ENCODE peak calls at places on chromosomes 4 and X, in four cellular contexts. One of them, this sample, is unnamed.

GRCh38 chrX:10677490-10677889 is 57.1 kb upstream of the MID1 start:
- DNase-seq in H9: no peak
- DNase-seq in H1: no peak
- DNase-seq in IMR-90: no peak
- DNase-seq in this sample: peak

GRCh38 chr4:19486400-19486799 is 765.3 kb upstream of the SLIT2 start:
- DNase-seq in IMR-90: no peak
- DNase-seq in H1: no peak
- DNase-seq in H9: no peak
- DNase-seq in this sample: no peak

GRCh38 chr4:139901516-139902327 is 236.1 kb downstream of the MGST2 start:
- DNase-seq in H9: no peak
- DNase-seq in IMR-90: peak
- DNase-seq in H1: no peak
- DNase-seq in this sample: peak

GRCh38 chr4:26022346-26022891 is 108.4 kb downstream of the SMIM20 start:
- DNase-seq in IMR-90: peak
- DNase-seq in H9: no peak
- DNase-seq in H1: no peak
- DNase-seq in this sample: no peak

GRCh38 chrX:38233891-38234807 is 13.5 kb upstream of the SRPX start:
- DNase-seq in H9: no peak
- DNase-seq in H1: no peak
- DNase-seq in IMR-90: peak
- DNase-seq in this sample: peak

GRCh38 chrX:54745676-54746075 is 52.4 kb downstream of the ITIH6 start:
- DNase-seq in H1: no peak
- DNase-seq in IMR-90: no peak
- DNase-seq in H9: no peak
- DNase-seq in this sample: no peak

GRCh38 chr4:145056325-145057130 is 41.5 kb downstream of the ANAPC10 start:
- DNase-seq in H1: no peak
- DNase-seq in IMR-90: no peak
- DNase-seq in H9: no peak
- DNase-seq in this sample: no peak

GRCh38 chr4:126777649-126778048 is 855.1 kb upstream of the INTU start:
- DNase-seq in H1: no peak
- DNase-seq in IMR-90: peak
- DNase-seq in H9: no peak
- DNase-seq in this sample: no peak

GRCh38 chr4:87073187-87073569 is 138.4 kb downstream of the AFF1 start:
- DNase-seq in IMR-90: no peak
- DNase-seq in H9: no peak
- DNase-seq in H1: no peak
- DNase-seq in this sample: no peak

GRCh38 chrX:45009371-45010000 is 136.5 kb downstream of the KDM6A start:
- DNase-seq in H1: no peak
- DNase-seq in H9: no peak
- DNase-seq in IMR-90: peak
- DNase-seq in this sample: peak

GRCh38 chr4:183394166-183394951 is 50.1 kb upstream of the CDKN2AIP start:
- DNase-seq in H1: no peak
- DNase-seq in IMR-90: no peak
- DNase-seq in H9: no peak
- DNase-seq in this sample: no peak

GRCh38 chr4:24688453-24688852 is 104.1 kb upstream of the DHX15 start:
- DNase-seq in H1: no peak
- DNase-seq in IMR-90: no peak
- DNase-seq in H9: no peak
- DNase-seq in this sample: no peak

GRCh38 chr4:73222466-73223257 is 35.9 kb downstream of the ANKRD17 start:
- DNase-seq in H9: no peak
- DNase-seq in IMR-90: peak
- DNase-seq in H1: no peak
- DNase-seq in this sample: peak

DNA sequence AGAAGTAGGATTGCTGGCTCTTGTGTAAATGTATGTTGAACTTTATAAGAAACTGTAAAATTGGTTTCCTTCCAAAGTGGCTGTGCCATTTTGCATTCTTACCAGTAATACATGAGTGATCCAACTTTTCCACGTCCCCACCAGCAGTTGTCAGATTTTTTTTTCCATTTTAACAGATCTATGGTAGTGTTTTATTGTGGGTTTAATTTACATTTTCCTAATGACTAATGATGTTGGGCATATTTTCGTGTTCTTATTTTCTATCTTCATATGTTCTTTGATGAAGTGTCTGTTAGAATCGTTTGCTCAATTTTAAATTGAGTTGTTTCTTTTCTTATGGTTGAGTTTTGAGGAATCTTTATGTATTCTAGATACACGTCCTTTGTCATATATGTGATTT is 56.2 kb downstream of the PHEX start:
- DNase-seq in H1: no peak
- DNase-seq in IMR-90: no peak
- DNase-seq in H9: no peak
- DNase-seq in this sample: no peak
- H3K56ac ChIP-seq in H1: no peak
- H3K56ac ChIP-seq in IMR-90: no peak
- H3K56ac ChIP-seq in H9: no peak
- H3K56ac ChIP-seq in this sample: no peak

GRCh38 chr4:149933883-149934282 is 118.2 kb upstream of the IQCM start:
- DNase-seq in H1: no peak
- DNase-seq in H9: no peak
- DNase-seq in IMR-90: no peak
- DNase-seq in this sample: peak
- H3K56ac ChIP-seq in H1: no peak
- H3K56ac ChIP-seq in H9: no peak
- H3K56ac ChIP-seq in IMR-90: no peak
- H3K56ac ChIP-seq in this sample: no peak

GRCh38 chrX:20320461-20321159 is 53.9 kb upstream of the RPS6KA3 start:
- DNase-seq in IMR-90: no peak
- DNase-seq in H9: no peak
- DNase-seq in H1: no peak
- DNase-seq in this sample: no peak
- H3K56ac ChIP-seq in IMR-90: no peak
- H3K56ac ChIP-seq in H9: no peak
- H3K56ac ChIP-seq in H1: no peak
- H3K56ac ChIP-seq in this sample: no peak

DNA sequence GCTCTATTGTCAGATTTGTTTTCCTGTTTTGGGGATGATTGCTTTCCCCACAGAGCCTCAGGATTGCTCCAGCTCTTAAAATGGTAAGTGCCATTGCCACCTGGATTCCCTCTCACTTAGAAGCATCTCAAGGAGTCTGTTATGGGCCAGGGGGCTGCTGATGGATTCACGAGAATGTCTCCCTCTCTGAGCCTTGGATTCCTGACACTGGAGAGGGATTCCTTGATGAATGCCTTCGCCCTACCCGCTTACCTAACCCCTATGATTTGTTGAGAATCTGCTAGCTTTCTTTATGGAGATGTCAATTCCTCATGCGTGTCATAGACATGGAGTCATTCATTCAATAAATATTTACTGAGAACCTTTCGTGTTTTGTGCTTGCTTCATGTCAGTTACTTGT is 36.9 kb upstream of the TENM3 start:
- DNase-seq in H1: no peak
- DNase-seq in H9: no peak
- DNase-seq in IMR-90: no peak
- DNase-seq in this sample: peak
- H3K56ac ChIP-seq in H1: no peak
- H3K56ac ChIP-seq in H9: no peak
- H3K56ac ChIP-seq in IMR-90: no peak
- H3K56ac ChIP-seq in this sample: no peak

GRCh38 chrX:151984891-151985290 is 10.4 kb upstream of the GABRE start:
- DNase-seq in H9: no peak
- DNase-seq in H1: no peak
- DNase-seq in IMR-90: no peak
- DNase-seq in this sample: no peak

GRCh38 chrX:151987108-151987507 is 12.6 kb upstream of the GABRE start:
- DNase-seq in H9: no peak
- DNase-seq in IMR-90: no peak
- DNase-seq in H1: no peak
- DNase-seq in this sample: no peak

GRCh38 chrX:151984328-151984727 is 9.9 kb upstream of the GABRE start:
- DNase-seq in H1: no peak
- DNase-seq in H9: no peak
- DNase-seq in IMR-90: peak
- DNase-seq in this sample: no peak

GRCh38 chrX:151985531-151985930 is 11.1 kb upstream of the GABRE start:
- DNase-seq in H1: no peak
- DNase-seq in IMR-90: no peak
- DNase-seq in H9: no peak
- DNase-seq in this sample: no peak

DNA sequence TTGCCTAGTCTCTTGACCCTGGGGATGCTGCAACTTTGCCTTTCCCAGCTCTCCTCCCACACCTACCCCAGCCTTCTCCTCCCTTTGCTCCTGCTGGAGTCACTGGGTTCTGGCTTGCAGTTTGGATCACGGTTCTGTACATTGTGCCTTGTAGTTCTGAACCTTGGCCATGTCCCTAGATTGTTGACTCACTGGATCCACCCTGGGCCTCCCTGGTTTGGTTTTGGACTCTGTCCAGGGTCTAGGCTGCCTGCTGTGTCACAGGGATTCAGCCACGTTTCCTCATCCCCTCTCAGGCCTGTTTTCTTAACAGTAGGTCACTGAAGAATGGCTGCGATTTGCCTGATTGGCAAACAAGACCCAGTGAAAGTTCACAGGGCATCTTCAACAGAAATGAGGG is 11.5 kb upstream of the GABRE start:
- DNase-seq in IMR-90: peak
- DNase-seq in H9: no peak
- DNase-seq in H1: no peak
- DNase-seq in this sample: no peak
- H3K56ac ChIP-seq in IMR-90: no peak
- H3K56ac ChIP-seq in H9: no peak
- H3K56ac ChIP-seq in H1: no peak
- H3K56ac ChIP-seq in this sample: no peak

GRCh38 chr4:77785669-77786068 is 33.5 kb downstream of the CNOT6L start:
- DNase-seq in H9: no peak
- DNase-seq in IMR-90: no peak
- DNase-seq in H1: no peak
- DNase-seq in this sample: no peak
- H3K56ac ChIP-seq in H9: no peak
- H3K56ac ChIP-seq in IMR-90: no peak
- H3K56ac ChIP-seq in H1: no peak
- H3K56ac ChIP-seq in this sample: no peak

This sample was measured in mesendoderm.